ENCODE peak calls at places on chromosomes 1 and 21, in nine cellular contexts. C is ovary, M is A549, S is stomach, W is upper lobe of left lung, B is transverse colon, G is HepG2, R is SK-N-SH, Z is sigmoid colon. I is an unnamed sample.

GRCh38 chr1:154433161-154433681 is 28.1 kb downstream of the IL6R start:
- DNase-seq in M (no peak), G (no peak), S (no peak), C (no peak), Z (peak), R (no peak), W (peak), B (no peak), I (peak)

GRCh38 chr21:28235169-28235892 is 757.3 kb downstream of the LTN1 start:
- DNase-seq in B (no peak), M (no peak), G (no peak), Z (peak), R (no peak), W (peak), C (no peak), S (no peak), I (no peak)

GRCh38 chr1:161402446-161402845 is 34.8 kb upstream of the CFAP126 start:
- DNase-seq in Z (no peak), G (no peak), W (no peak), R (no peak), C (no peak), S (no peak), M (no peak), B (no peak), I (no peak)

GRCh38 chr1:62849031-62849430 is 65.1 kb downstream of the ATG4C start:
- DNase-seq in R (peak), B (no peak), W (no peak), S (no peak), Z (no peak), M (peak), C (no peak), G (no peak), I (no peak)

GRCh38 chr1:1599030-1599916 is 662 bp downstream of the FNDC10 start:
- DNase-seq in S (no peak), W (no peak), R (peak), G (no peak), C (no peak), B (no peak), Z (no peak), M (no peak), I (no peak)

GRCh38 chr21:15766952-15767603 is 37.3 kb downstream of the USP25 start:
- DNase-seq in R (no peak), G (no peak), C (no peak), B (no peak), W (no peak), S (no peak), M (no peak), Z (no peak), I (no peak)

GRCh38 chr1:12490547-12491142 is 127.4 kb downstream of the DHRS3 start:
- DNase-seq in R (no peak), C (no peak), B (no peak), W (no peak), G (no peak), S (no peak), M (peak), Z (no peak), I (no peak)

GRCh38 chr1:78229344-78229743 is 183.6 kb downstream of the GIPC2 start:
- DNase-seq in M (no peak), R (no peak), B (no peak), G (no peak), W (no peak), C (no peak), Z (no peak), S (no peak), I (no peak)

GRCh38 chr1:64967381-64967780 is 1.0 kb upstream of the JAK1 start:
- DNase-seq in C (peak), R (no peak), B (peak), Z (no peak), W (peak), M (no peak), G (no peak), S (no peak), I (no peak)

GRCh38 chr1:163196449-163196787 is 6.3 kb downstream of the RGS5 start:
- DNase-seq in S (no peak), C (no peak), G (no peak), R (no peak), Z (no peak), B (no peak), M (no peak), W (no peak), I (no peak)

GRCh38 chr1:172089768-172090510 is 248.6 kb downstream of the DNM3 start:
- DNase-seq in G (peak), R (peak), S (peak), Z (peak), B (peak), M (peak), W (peak), C (peak), I (no peak)

GRCh38 chr21:15289896-15290841 is 225.4 kb upstream of the NRIP1 start:
- DNase-seq in R (peak), C (peak), G (peak), Z (peak), M (no peak), S (peak), W (peak), B (peak), I (no peak)

GRCh38 chr1:221098462-221099406 is 219.5 kb downstream of the HLX start:
- DNase-seq in M (no peak), B (no peak), W (no peak), R (no peak), C (no peak), Z (no peak), S (no peak), G (no peak), I (no peak)

GRCh38 chr1:7117599-7118281 is 332.5 kb downstream of the CAMTA1 start:
- DNase-seq in R (no peak), Z (no peak), C (no peak), G (no peak), M (peak), S (no peak), W (no peak), B (no peak), I (peak)

GRCh38 chr1:108813326-108813725 is 43.6 kb downstream of the AKNAD1 start:
- DNase-seq in B (no peak), S (no peak), W (no peak), M (no peak), G (no peak), C (no peak), Z (no peak), R (no peak), I (no peak)
- TF ChIP-seq EP300 in B (no peak), S (no peak), W (no peak), M (no peak), G (no peak), C (no peak), Z (no peak), R (no peak), I (no peak)

DNA sequence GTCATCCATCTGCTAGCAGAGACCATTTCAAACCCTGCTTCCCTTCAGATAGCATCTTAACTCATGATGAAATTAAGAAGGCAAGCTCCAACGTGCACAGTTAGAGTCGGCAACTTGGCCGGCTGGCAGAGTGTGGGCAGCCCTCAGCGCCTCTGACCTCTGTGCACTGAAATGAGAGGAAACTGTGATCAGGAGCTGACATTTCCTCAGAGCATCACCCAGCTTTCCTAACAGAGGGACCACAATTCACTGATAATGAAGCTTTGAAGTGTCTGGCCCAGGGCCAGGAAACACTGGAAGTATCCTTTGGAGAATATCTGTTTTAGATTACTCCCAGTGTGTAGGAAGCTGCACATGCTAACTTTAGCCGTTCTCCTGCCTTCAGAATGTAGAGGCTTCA is 145.0 kb upstream of the ZC3H11B start:
- DNase-seq in G (no peak), S (no peak), M (no peak), R (peak), B (no peak), C (peak), W (peak), Z (no peak), I (no peak)
- TF ChIP-seq EP300 in G (no peak), S (no peak), M (no peak), R (no peak), B (no peak), C (no peak), W (no peak), Z (no peak), I (no peak)

GRCh38 chr1:228076796-228077430 is 5.6 kb upstream of the ARF1 start:
- DNase-seq in Z (peak), G (no peak), B (peak), W (peak), S (peak), C (peak), R (no peak), M (no peak), I (peak)
- TF ChIP-seq EP300 in Z (no peak), G (no peak), B (no peak), W (no peak), S (no peak), C (no peak), R (no peak), M (no peak), I (no peak)

GRCh38 chr1:22776051-22776611 is 65.5 kb downstream of the EPHB2 start:
- DNase-seq in R (peak), Z (no peak), B (no peak), W (no peak), S (no peak), G (no peak), C (no peak), M (no peak), I (no peak)

GRCh38 chr1:22772054-22772453 is 61.4 kb downstream of the EPHB2 start:
- DNase-seq in G (no peak), B (no peak), R (no peak), Z (no peak), W (no peak), C (no peak), M (no peak), S (no peak), I (no peak)

GRCh38 chr1:22774483-22775182 is 64.0 kb downstream of the EPHB2 start:
- DNase-seq in G (no peak), M (no peak), B (no peak), S (no peak), W (peak), C (no peak), Z (no peak), R (no peak), I (no peak)

GRCh38 chr1:22777658-22778057 is 67.0 kb downstream of the EPHB2 start:
- DNase-seq in M (no peak), W (no peak), C (no peak), R (no peak), B (no peak), S (no peak), G (no peak), Z (no peak), I (no peak)

GRCh38 chr1:22773981-22774471 is 63.4 kb downstream of the EPHB2 start:
- DNase-seq in G (no peak), W (peak), S (no peak), M (no peak), C (peak), Z (peak), R (no peak), B (peak), I (no peak)
- TF ChIP-seq EP300 in G (no peak), W (no peak), S (no peak), M (no peak), C (no peak), Z (no peak), R (no peak), B (no peak), I (no peak)

GRCh38 chr1:119590377-119590776 is 57.7 kb downstream of the ZNF697 start:
- DNase-seq in B (no peak), C (no peak), W (no peak), M (no peak), Z (no peak), R (no peak), S (no peak), G (no peak), I (no peak)

GRCh38 chr1:119594386-119594785 is 53.7 kb downstream of the ZNF697 start:
- DNase-seq in R (no peak), Z (no peak), C (no peak), W (no peak), G (no peak), B (no peak), M (no peak), S (no peak), I (no peak)

GRCh38 chr1:119593836-119594235 is 54.2 kb downstream of the ZNF697 start:
- DNase-seq in C (no peak), W (peak), R (no peak), S (no peak), Z (no peak), G (no peak), M (no peak), B (no peak), I (no peak)

GRCh38 chr1:119595606-119596005 is 52.5 kb downstream of the ZNF697 start:
- DNase-seq in B (no peak), R (no peak), C (no peak), Z (no peak), M (no peak), W (no peak), S (no peak), G (no peak), I (no peak)
- TF ChIP-seq EP300 in B (no peak), R (no peak), C (no peak), Z (no peak), M (no peak), W (no peak), S (no peak), G (no peak), I (no peak)

DNA sequence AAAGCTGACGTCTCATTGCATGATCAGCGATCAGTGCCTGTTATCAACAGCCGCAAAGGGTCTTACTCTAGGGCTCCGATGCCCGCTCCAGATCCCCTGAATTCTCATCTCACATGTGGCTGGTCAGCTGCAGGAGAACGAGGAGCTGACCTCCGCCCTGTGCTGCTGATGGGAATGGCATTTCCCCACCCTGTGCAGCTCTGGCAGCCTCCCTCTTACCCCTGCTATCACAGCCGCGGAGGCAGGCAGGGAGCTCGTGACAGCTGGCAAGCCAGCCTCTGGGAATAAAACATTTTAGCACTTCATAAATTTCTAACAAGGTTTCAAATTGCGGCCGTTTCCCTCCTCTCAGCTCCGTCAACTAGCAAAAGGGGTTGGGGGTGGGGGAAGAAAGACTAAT is 81.2 kb downstream of the DSCAM start:
- DNase-seq in R (no peak), W (no peak), S (no peak), Z (no peak), M (no peak), C (no peak), B (no peak), G (no peak), I (no peak)
- TF ChIP-seq EP300 in R (no peak), W (no peak), S (no peak), Z (no peak), M (no peak), C (no peak), B (no peak), G (no peak), I (no peak)

GRCh38 chr1:24946861-24947658 is 17.0 kb upstream of the RUNX3 start:
- DNase-seq in G (peak), Z (no peak), B (no peak), C (no peak), R (no peak), W (no peak), M (no peak), S (no peak), I (no peak)

GRCh38 chr1:24945354-24946326 is 15.6 kb upstream of the RUNX3 start:
- DNase-seq in C (no peak), M (no peak), S (no peak), G (no peak), Z (no peak), W (no peak), R (peak), B (no peak), I (no peak)

GRCh38 chr1:24949331-24949881 is 19.3 kb upstream of the RUNX3 start:
- DNase-seq in C (no peak), S (no peak), G (peak), B (no peak), W (no peak), Z (no peak), M (no peak), R (no peak), I (no peak)

GRCh38 chr1:24951337-24951736 is 21.3 kb upstream of the RUNX3 start:
- DNase-seq in W (no peak), C (no peak), S (no peak), M (no peak), Z (no peak), R (no peak), G (no peak), B (no peak), I (no peak)

GRCh38 chr1:24948072-24948827 is 18.2 kb upstream of the RUNX3 start:
- DNase-seq in G (no peak), S (no peak), B (no peak), M (no peak), W (no peak), Z (no peak), C (no peak), R (no peak), I (no peak)
- TF ChIP-seq EP300 in G (no peak), S (no peak), B (no peak), M (no peak), W (no peak), Z (no peak), C (no peak), R (no peak), I (no peak)

GRCh38 chr1:225748479-225748878 is 29.1 kb upstream of the SRP9 start:
- DNase-seq in C (no peak), G (no peak), S (no peak), M (no peak), Z (no peak), W (no peak), R (no peak), B (no peak), I (peak)

GRCh38 chr1:225747566-225747965 is 30.1 kb upstream of the SRP9 start:
- DNase-seq in C (no peak), W (no peak), S (no peak), G (no peak), M (no peak), B (no peak), R (no peak), Z (no peak), I (no peak)

GRCh38 chr1:225744745-225745144 is 32.9 kb upstream of the SRP9 start:
- DNase-seq in Z (no peak), B (no peak), S (no peak), G (no peak), W (no peak), M (no peak), R (no peak), C (no peak), I (no peak)

GRCh38 chr1:225745231-225745630 is 32.4 kb upstream of the SRP9 start:
- DNase-seq in Z (peak), B (no peak), R (no peak), C (no peak), W (no peak), M (no peak), S (no peak), G (no peak), I (no peak)

GRCh38 chr1:225746361-225747179 is 31.1 kb upstream of the SRP9 start:
- DNase-seq in G (peak), W (peak), R (no peak), S (peak), B (peak), Z (peak), M (peak), C (peak), I (no peak)
- TF ChIP-seq EP300 in G (no peak), W (no peak), R (peak), S (no peak), B (no peak), Z (no peak), M (no peak), C (no peak), I (no peak)